ENCODE peak calls at places on chromosomes 1 and 21, in four cellular contexts. N is bronchial epithelial cell, P is skeletal muscle cell, U is esophagus muscularis mucosa. Q is an unnamed sample.
A peak's percentile ranks its signal among the peaks of the same experiment; 100 is the strongest.

GRCh38 chr1:193753038-193753756 is 566.8 kb upstream of the B3GALT2 start:
- DNase-seq in N (no peak), P (no peak), U (no peak), Q (no peak)

GRCh38 chr1:109927356-109927755 is 16.7 kb downstream of the CSF1 start:
- DNase-seq in N (no peak), P (no peak), U (no peak), Q (no peak)

GRCh38 chr1:48031676-48032075 is 34.5 kb upstream of the TRABD2B start:
- DNase-seq in N (no peak), P (no peak), U (no peak), Q (no peak)

GRCh38 chr1:218895064-218895587 is 278.6 kb upstream of the LYPLAL1 start:
- DNase-seq in N (peak; percentile 5), P (no peak), U (no peak), Q (no peak)

GRCh38 chr1:166914111-166914510 is 38.0 kb upstream of the TADA1 start:
- DNase-seq in N (no peak), P (no peak), U (no peak), Q (no peak)

GRCh38 chr1:64171797-64172281 is 31.6 kb upstream of the UBE2U start:
- DNase-seq in N (peak; percentile 77), P (peak; percentile 45), U (no peak), Q (peak; percentile 32)

GRCh38 chr1:61121631-61122030 is 39.3 kb downstream of the NFIA start:
- DNase-seq in N (no peak), P (peak; percentile 36), U (no peak), Q (no peak)

GRCh38 chr1:179877586-179878265 is at the start of gene TOR1AIP2:
- DNase-seq in N (peak; percentile 66), P (peak; percentile 31), U (peak; percentile 98), Q (peak; percentile 75)

GRCh38 chr1:89657886-89658285 is 25.0 kb downstream of the LRRC8C start:
- DNase-seq in N (no peak), P (no peak), U (no peak), Q (peak; percentile 77)

GRCh38 chr1:85576256-85576641 is 4.3 kb upstream of the CCN1 start:
- DNase-seq in N (no peak), P (no peak), U (peak; percentile 92), Q (no peak)

GRCh38 chr1:168092566-168093355 is 44.0 kb downstream of the GPR161 start:
- DNase-seq in N (peak; percentile 17), P (no peak), U (peak; percentile 66), Q (no peak)

GRCh38 chr21:36487641-36488307 is 7.9 kb upstream of the CLDN14 start:
- DNase-seq in N (peak; percentile 92), P (no peak), U (no peak), Q (no peak)

GRCh38 chr1:53686371-53687267 is 52.3 kb downstream of the GLIS1 start:
- DNase-seq in N (no peak), P (no peak), U (no peak), Q (no peak)

GRCh38 chr21:45908536-45909237 is 72.9 kb upstream of the COL6A1 start:
- DNase-seq in N (no peak), P (no peak), U (no peak), Q (no peak)

GRCh38 chr1:17089496-17089895 is 29.8 kb downstream of the PADI2 start:
- DNase-seq in N (no peak), P (no peak), U (no peak), Q (no peak)

GRCh38 chr1:233224291-233224690 is 71.2 kb downstream of the PCNX2 start:
- DNase-seq in N (no peak), P (no peak), U (peak; percentile 29), Q (no peak)

GRCh38 chr1:204445860-204446412 is 34.3 kb upstream of the PPP1R15B start:
- DNase-seq in N (no peak), P (no peak), U (no peak), Q (peak; percentile 35)

GRCh38 chr1:60970081-60970509 is 112.3 kb upstream of the NFIA start:
- DNase-seq in N (peak; percentile 42), P (no peak), U (no peak), Q (no peak)

GRCh38 chr21:21146587-21147373 is 148.6 kb downstream of the NCAM2 start:
- DNase-seq in N (no peak), P (no peak), U (no peak), Q (no peak)
- H3K4me3 ChIP-seq in N (no peak overlapping the region), P (no peak overlapping the region), U (no peak overlapping the region), Q (no peak overlapping the region)

GRCh38 chr21:44282370-44282769 is 3.3 kb upstream of the AIRE start:
- DNase-seq in N (no peak), P (no peak), U (no peak), Q (no peak)
- H3K4me3 ChIP-seq in N (no peak overlapping the region), P (no peak overlapping the region), U (no peak overlapping the region), Q (no peak overlapping the region)

DNA sequence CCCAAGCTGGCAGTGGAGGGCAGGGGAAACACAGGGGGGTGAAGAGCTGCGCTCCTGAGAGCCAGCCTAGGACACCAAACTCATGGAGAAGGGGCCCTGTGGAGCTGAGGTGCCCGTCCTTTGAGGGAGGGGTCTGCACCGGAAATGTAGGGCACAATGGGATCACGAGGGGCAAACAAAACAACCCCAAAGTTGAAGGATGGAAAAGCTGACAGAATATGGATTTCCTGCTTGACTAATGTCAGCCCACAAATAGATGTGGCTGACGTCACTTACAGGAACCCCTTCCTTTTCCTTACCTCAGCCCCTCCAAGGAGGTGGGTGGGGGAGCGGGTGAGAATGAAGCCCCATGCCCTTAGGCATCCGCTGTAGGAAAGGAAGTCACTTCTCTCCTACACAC is 110.9 kb downstream of the KCNN3 start:
- DNase-seq in N (no peak), P (no peak), U (no peak), Q (peak; percentile 51)
- H3K4me3 ChIP-seq in N (no peak overlapping the region), P (no peak overlapping the region), U (no peak overlapping the region), Q (no peak overlapping the region)

GRCh38 chr1:205663286-205663994 is 16.9 kb downstream of the SLC45A3 start:
- DNase-seq in N (no peak), P (no peak), U (no peak), Q (no peak)
- H3K4me3 ChIP-seq in N (no peak overlapping the region), P (no peak overlapping the region), U (no peak overlapping the region), Q (no peak overlapping the region)

Q was measured in Jurkat, Clone E6-1.